ENCODE peak calls at places on chromosomes 5 and 9, in four cellular contexts. W is uterus, S is A549, C is IMR-90. X is an unnamed sample.

GRCh38 chr5:146852089-146852488 is 26.5 kb downstream of the PPP2R2B start:
- DNase-seq in C (no peak), W (no peak), S (no peak), X (no peak)

GRCh38 chr9:105647595-105648349 is 14.5 kb upstream of the TAL2 start:
- DNase-seq in W (no peak), S (no peak), C (peak), X (no peak)

GRCh38 chr9:129675656-129676055 is 10.2 kb downstream of the PRRX2 start:
- DNase-seq in C (no peak), W (no peak), S (no peak), X (no peak)

GRCh38 chr9:96149881-96150280 is 152.1 kb downstream of the HSD17B3 start:
- DNase-seq in S (no peak), W (no peak), C (no peak), X (no peak)

GRCh38 chr5:74040065-74040551 is 414.1 kb downstream of the ARHGEF28 start:
- DNase-seq in W (no peak), C (peak), S (no peak), X (no peak)

GRCh38 chr5:116502616-116503015 is 72.0 kb downstream of the SEMA6A start:
- DNase-seq in C (peak), S (no peak), W (peak), X (no peak)

GRCh38 chr5:14008819-14009311 is 64.4 kb upstream of the DNAH5 start:
- DNase-seq in C (peak), S (no peak), W (no peak), X (no peak)

GRCh38 chr9:114180701-114181582 is 25.6 kb downstream of the COL27A1 start:
- DNase-seq in C (peak), W (peak), S (no peak), X (no peak)

GRCh38 chr9:124720429-124721108 is 50.5 kb downstream of the NR6A1 start:
- DNase-seq in C (no peak), W (no peak), S (no peak), X (no peak)

GRCh38 chr5:149317281-149318048 is 27.8 kb upstream of the GRPEL2 start:
- DNase-seq in W (peak), C (peak), S (peak), X (peak)

GRCh38 chr5:93894471-93895354 is 153.3 kb upstream of the POU5F2 start:
- DNase-seq in C (peak), S (no peak), W (no peak), X (no peak)

GRCh38 chr5:141914797-141915196 is 8.9 kb upstream of the DELE1 start:
- DNase-seq in S (no peak), W (no peak), C (no peak), X (peak)

GRCh38 chr5:113255105-113255504 is 179.7 kb downstream of the TSSK1B start:
- DNase-seq in W (no peak), S (no peak), C (no peak), X (no peak)

GRCh38 chr9:122816163-122816867 is 12.1 kb downstream of the PDCL start:
- DNase-seq in W (peak), C (no peak), S (no peak), X (peak)

GRCh38 chr5:79200573-79201183 is 35.3 kb upstream of the JMY start:
- DNase-seq in W (no peak), C (peak), S (peak), X (no peak)

GRCh38 chr5:173758675-173759074 is 129.5 kb upstream of the CPEB4 start:
- DNase-seq in C (no peak), W (no peak), S (no peak), X (no peak)

DNA sequence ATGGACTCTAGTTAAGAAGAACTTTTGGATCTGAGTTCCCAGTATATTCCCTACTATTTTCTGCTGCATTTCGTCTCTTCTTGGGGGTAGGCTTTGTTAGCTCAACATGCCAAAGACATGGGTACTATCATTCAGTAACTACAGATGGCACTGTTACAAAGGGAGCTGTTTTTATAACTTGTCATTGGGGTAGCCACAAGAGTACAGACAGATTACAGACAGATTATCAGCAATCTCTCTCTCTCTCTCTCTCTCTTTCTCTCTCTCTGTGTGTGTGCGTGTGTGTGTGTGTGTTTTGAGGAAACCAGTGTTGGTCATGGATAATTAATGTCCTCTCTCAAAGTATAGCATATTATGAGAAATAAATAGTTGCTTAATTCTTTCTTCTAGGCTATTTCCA is 116.1 kb downstream of the WDR70 start:
- DNase-seq in C (peak), W (no peak), S (no peak), X (no peak)
- H3K4me3 ChIP-seq in C (no peak), W (no peak), S (no peak), X (no peak)

DNA sequence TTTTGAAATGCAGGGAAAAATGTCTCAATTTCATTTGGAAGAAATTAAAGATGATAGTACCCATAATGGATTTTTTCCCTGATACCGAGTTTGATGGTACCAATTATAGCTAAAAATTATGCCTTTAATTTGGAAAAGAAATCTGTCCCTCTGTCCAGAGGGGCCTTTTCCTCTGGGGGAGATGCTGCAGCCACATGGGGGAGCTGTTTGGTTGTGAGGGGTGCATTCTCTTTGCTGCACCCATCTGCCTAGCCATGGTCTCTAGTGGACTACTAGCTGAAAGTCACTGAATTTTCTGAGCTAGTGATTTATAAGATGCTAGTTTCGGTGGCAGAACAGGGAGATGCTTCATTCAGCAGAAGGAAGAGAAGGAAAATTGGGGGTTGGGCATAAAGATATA is 9.6 kb downstream of the SEC61B start:
- DNase-seq in C (peak), W (no peak), S (peak), X (no peak)
- TF ChIP-seq CTCF in C (peak), W (no peak), S (peak), X (no peak)

GRCh38 chr9:128056086-128056485 is 11.0 kb downstream of the NAIF1 start:
- DNase-seq in C (no peak), W (no peak), S (no peak), X (no peak)
- TF ChIP-seq POLR2A in C (no peak), W (no peak), S (no peak), X (no peak)

GRCh38 chr5:35230043-35230611 is at the start of gene PRLR:
- DNase-seq in C (peak), W (peak), S (no peak), X (peak)
- H3K4me3 ChIP-seq in C (no peak), W (peak), S (peak), X (peak)

GRCh38 chr5:161535762-161536161 is 10.8 kb downstream of the GABRB2 start:
- DNase-seq in W (no peak), C (no peak), S (no peak), X (no peak)
- TF ChIP-seq CTCF in W (no peak), C (no peak), S (no peak), X (no peak)

GRCh38 chr9:112379177-112380101 is 469 bp upstream of the HSDL2 start:
- DNase-seq in C (peak), S (peak), W (peak), X (peak)
- TF ChIP-seq POLR2A in C (peak), S (peak), W (peak), X (no peak)

GRCh38 chr9:76255781-76256455 is 138.3 kb downstream of the RFK start:
- DNase-seq in W (peak), C (peak), S (no peak), X (no peak)
- H3K4me3 ChIP-seq in W (no peak), C (peak), S (no peak), X (no peak)

GRCh38 chr9:93119953-93120845 is 13.9 kb downstream of the NINJ1 start:
- DNase-seq in W (peak), S (peak), C (peak), X (peak)
- TF ChIP-seq CTCF in W (peak), S (no peak), C (peak), X (no peak)

GRCh38 chr5:179697993-179698934 is 503 bp upstream of the CANX start:
- DNase-seq in W (peak), C (peak), S (peak), X (peak)
- TF ChIP-seq POLR2A in W (no peak), C (peak), S (peak), X (no peak)